ENCODE peak calls at places on chromosome 17, in ten cellular contexts. N is activated T-helper 9 cell treated with anti-CD3 and anti-CD28 coated beads, Interleukin-2, amount 50 U/mL, for 16 hours; X is AG04449; L is iris pigment epithelial cell; I is A549; C is activated CD4-positive, alpha-beta T cell treated with anti-CD3 and anti-CD28 coated beads, Interleukin-2, amount 50 U/mL, for 24 hours; T is WTC11; Z is stimulated activated CD8-positive, alpha-beta memory T cell treated with anti-CD3 and anti-CD28 coated beads, Interleukin-15, amount 100 ng/mL, for 24 hours; E is amniotic stem cell; H is NCI-H1105. S is an unnamed sample.

GRCh38 chr17:78107457-78107856 is 21.1 kb downstream of the TMC6 start:
- DNase-seq in N (no peak), X (no peak), L (peak; percentile 28), I (no peak), C (no peak), T (no peak), Z (no peak), E (no peak), H (no peak), S (peak; percentile 47)

GRCh38 chr17:12613566-12613965 is 52.1 kb upstream of the MYOCD start:
- DNase-seq in N (no peak), X (no peak), L (peak; percentile 44), I (peak; percentile 52), C (no peak), T (no peak), Z (no peak), E (peak; percentile 21), H (no peak), S (peak; percentile 89)

GRCh38 chr17:17080781-17081180 is 38.5 kb downstream of the MPRIP start:
- DNase-seq in N (no peak), X (no peak), L (no peak), I (no peak), C (no peak), T (no peak), Z (no peak), E (no peak), H (no peak), S (no peak)

GRCh38 chr17:71966055-71966454 is 154.8 kb upstream of the SOX9 start:
- DNase-seq in N (no peak), X (no peak), L (no peak), I (no peak), C (no peak), T (no peak), Z (no peak), E (no peak), H (no peak), S (no peak)

GRCh38 chr17:38317081-38317480 is 20.1 kb downstream of the MRPL45 start:
- DNase-seq in N (no peak), X (no peak), L (peak; percentile 29), I (no peak), C (no peak), T (no peak), Z (no peak), E (no peak), H (no peak), S (no peak)

GRCh38 chr17:40607641-40608040 is 40.0 kb downstream of the SMARCE1 start:
- DNase-seq in N (no peak), X (no peak), L (no peak), I (no peak), C (no peak), T (no peak), Z (no peak), E (no peak), H (no peak), S (no peak)

GRCh38 chr17:7475764-7476422 is 3.5 kb downstream of the ZBTB4 start:
- DNase-seq in N (no peak), X (no peak), L (no peak), I (no peak), C (no peak), T (no peak), Z (no peak), E (no peak), H (no peak), S (peak; percentile 41)

GRCh38 chr17:298791-299450 is 53.7 kb downstream of the RPH3AL start:
- DNase-seq in N (no peak), X (no peak), L (peak; percentile 13), I (no peak), C (no peak), T (no peak), Z (no peak), E (no peak), H (no peak), S (no peak)

GRCh38 chr17:42562845-42563509 is 1.0 kb downstream of the COASY start:
- DNase-seq in N (no peak), X (no peak), L (no peak), I (no peak), C (no peak), T (no peak), Z (no peak), E (no peak), H (no peak), S (peak; percentile 28)

GRCh38 chr17:76382803-76383644 is 1.4 kb upstream of the SPHK1 start:
- DNase-seq in N (peak; percentile 47), X (no peak), L (peak; percentile 82), I (peak; percentile 75), C (no peak), T (peak; percentile 68), Z (no peak), E (peak; percentile 35), H (no peak), S (peak; percentile 78)

GRCh38 chr17:4342535-4342934 is 23.9 kb downstream of the UBE2G1 start:
- DNase-seq in N (no peak), X (no peak), L (no peak), I (no peak), C (no peak), T (no peak), Z (no peak), E (no peak), H (no peak), S (no peak)

GRCh38 chr17:47905221-47905733 is 9.2 kb downstream of the SP2 start:
- DNase-seq in N (no peak), X (peak; percentile 54), L (peak; percentile 81), I (no peak), C (no peak), T (no peak), Z (no peak), E (peak; percentile 56), H (no peak), S (peak; percentile 78)

GRCh38 chr17:49520386-49521087 is 25.4 kb downstream of the NGFR start:
- DNase-seq in N (no peak), X (no peak), L (no peak), I (no peak), C (no peak), T (peak; percentile 5), Z (no peak), E (no peak), H (no peak), S (no peak)

GRCh38 chr17:80980397-80981061 is 11.1 kb upstream of the CHMP6 start:
- DNase-seq in N (peak; percentile 23), X (no peak), L (peak; percentile 26), I (peak; percentile 48), C (peak; percentile 45), T (no peak), Z (no peak), E (no peak), H (no peak), S (peak; percentile 47)

GRCh38 chr17:8859029-8859803 is 8.3 kb downstream of the PIK3R6 start:
- DNase-seq in N (no peak), X (no peak), L (peak; percentile 52), I (no peak), C (no peak), T (no peak), Z (no peak), E (no peak), H (no peak), S (peak; percentile 8)

GRCh38 chr17:70484050-70484449 is 314.7 kb downstream of the KCNJ2 start:
- DNase-seq in N (no peak), X (no peak), L (no peak), I (no peak), C (no peak), T (no peak), Z (no peak), E (no peak), H (no peak), S (no peak)

GRCh38 chr17:9284884-9285283 is 263.6 kb downstream of the NTN1 start:
- DNase-seq in N (no peak), X (no peak), L (no peak), I (no peak), C (no peak), T (no peak), Z (no peak), E (no peak), H (no peak), S (no peak)

GRCh38 chr17:82296511-82297279 is 20.7 kb downstream of the CD7 start:
- DNase-seq in N (no peak), X (no peak), L (peak; percentile 20), I (no peak), C (no peak), T (no peak), Z (no peak), E (no peak), H (no peak), S (no peak)

GRCh38 chr17:48609754-48610281 is 999 bp downstream of the HOXB7 start:
- DNase-seq in N (no peak), X (no peak), L (no peak), I (no peak), C (no peak), T (no peak), Z (no peak), E (no peak), H (no peak), S (no peak)

GRCh38 chr17:41910701-41911391 is 7.9 kb downstream of the ACLY start:
- DNase-seq in N (no peak), X (peak; percentile 93), L (peak; percentile 96), I (peak; percentile 98), C (no peak), T (no peak), Z (no peak), E (peak; percentile 87), H (no peak), S (peak; percentile 99)

S was measured in IMR-90.